ENCODE peak calls at places on chromosome 15, in four cellular contexts. V, G, Q and X are unnamed samples.

GRCh38 chr15:75672646-75673425 is 25.1 kb downstream of the SNX33 start:
- DNase-seq in G (no peak), V (peak; percentile 50), Q (no peak), X (no peak)

GRCh38 chr15:99305761-99306505 is 54.7 kb downstream of the LRRC28 start:
- DNase-seq in G (no peak), V (peak; percentile 50), Q (peak; percentile 58), X (peak; percentile 75)

GRCh38 chr15:37219211-37219701 is 118.9 kb upstream of the MEIS2 start:
- DNase-seq in V (no peak), Q (no peak), G (no peak), X (no peak)

GRCh38 chr15:80654299-80654698 is 40.8 kb upstream of the ABHD17C start:
- DNase-seq in Q (no peak), G (no peak), V (no peak), X (no peak)

GRCh38 chr15:65368646-65369045 is 9.2 kb downstream of the IGDCC3 start:
- DNase-seq in V (no peak), G (no peak), Q (no peak), X (no peak)

GRCh38 chr15:57245714-57246113 is 130.6 kb upstream of the CGNL1 start:
- DNase-seq in V (no peak), G (no peak), Q (no peak), X (no peak)

GRCh38 chr15:67181221-67181639 is 73.2 kb downstream of the AAGAB start:
- DNase-seq in V (no peak), G (peak; percentile 21), Q (peak; percentile 12), X (no peak)

GRCh38 chr15:25624504-25625172 is 185.8 kb upstream of the UBE3A start:
- DNase-seq in G (no peak), V (peak; percentile 43), Q (no peak), X (peak; percentile 51)

GRCh38 chr15:31325432-31325975 is 1.1 kb upstream of the KLF13 start:
- DNase-seq in G (peak; percentile 72), V (peak; percentile 88), Q (peak; percentile 76), X (peak; percentile 89)

GRCh38 chr15:92848852-92849598 is 51.1 kb upstream of the CHD2 start:
- DNase-seq in G (peak; percentile 87), V (no peak), Q (no peak), X (no peak)

GRCh38 chr15:55630921-55631320 is 42.8 kb upstream of the PYGO1 start:
- DNase-seq in V (no peak), G (no peak), Q (no peak), X (no peak)

GRCh38 chr15:52254331-52254730 is 41.3 kb downstream of the MYO5C start:
- DNase-seq in G (peak; percentile 57), V (no peak), Q (no peak), X (no peak)

GRCh38 chr15:46315540-46315939 is 680.7 kb downstream of the SQOR start:
- DNase-seq in Q (no peak), V (no peak), G (no peak), X (no peak)

GRCh38 chr15:80031841-80032240 is 27.6 kb upstream of the ZFAND6 start:
- DNase-seq in V (no peak), G (no peak), Q (no peak), X (no peak)

GRCh38 chr15:99734575-99734974 is 1.3 kb upstream of the LYSMD4 start:
- DNase-seq in G (no peak), V (no peak), Q (no peak), X (no peak)

GRCh38 chr15:68681836-68682235 is 103.0 kb downstream of the CORO2B start:
- DNase-seq in G (no peak), V (no peak), Q (peak; percentile 4), X (no peak)

GRCh38 chr15:47246317-47246716 is 471.0 kb upstream of the SEMA6D start:
- DNase-seq in Q (no peak), G (no peak), V (no peak), X (no peak)

GRCh38 chr15:34055868-34056595 is 17.0 kb upstream of the AVEN start:
- DNase-seq in G (no peak), V (no peak), Q (no peak), X (no peak)

GRCh38 chr15:93143186-93143585 is 54.2 kb upstream of the RGMA start:
- DNase-seq in G (no peak), Q (no peak), V (no peak), X (no peak)

GRCh38 chr15:67783303-67783702 is 42.0 kb upstream of the SKOR1 start:
- DNase-seq in G (peak; percentile 97), V (no peak), Q (no peak), X (no peak)

GRCh38 chr15:57455969-57456368 is 79.7 kb downstream of the CGNL1 start:
- DNase-seq in Q (no peak), V (no peak), G (no peak), X (no peak)

GRCh38 chr15:72339777-72340177 is 19.8 kb upstream of the CELF6 start:
- DNase-seq in G (no peak), V (no peak), Q (peak; percentile 32), X (no peak)

GRCh38 chr15:51781506-51781905 is 30.1 kb downstream of the TMOD2 start:
- DNase-seq in V (no peak), G (no peak), Q (no peak), X (no peak)

GRCh38 chr15:66502491-66502890 is 2.2 kb downstream of the RPL4 start:
- DNase-seq in V (no peak), G (no peak), Q (no peak), X (no peak)

GRCh38 chr15:99702895-99703602 is 30.2 kb downstream of the LYSMD4 start:
- DNase-seq in V (no peak), Q (no peak), G (no peak), X (no peak)

GRCh38 chr15:38883987-38884386 is 319.4 kb upstream of the RASGRP1 start:
- DNase-seq in V (no peak), Q (no peak), G (no peak), X (no peak)

GRCh38 chr15:38576837-38577236 is 12.2 kb upstream of the RASGRP1 start:
- DNase-seq in Q (no peak), V (no peak), G (no peak), X (no peak)

GRCh38 chr15:83092309-83092976 is 15.0 kb upstream of the TM6SF1 start:
- DNase-seq in G (peak; percentile 71), V (no peak), Q (peak; percentile 34), X (no peak)

GRCh38 chr15:43279496-43279895 is 12.8 kb upstream of the TGM5 start:
- DNase-seq in G (no peak), Q (no peak), V (no peak), X (no peak)

GRCh38 chr15:29449136-29449535 is 179.5 kb upstream of the NSMCE3 start:
- DNase-seq in Q (no peak), G (no peak), V (no peak), X (no peak)

GRCh38 chr15:29699791-29700190 is 122.5 kb downstream of the TJP1 start:
- DNase-seq in Q (no peak), V (no peak), G (no peak), X (no peak)

GRCh38 chr15:33722005-33722672 is 246.2 kb upstream of the CHRM5 start:
- DNase-seq in G (peak; percentile 13), Q (no peak), V (no peak), X (no peak)

GRCh38 chr15:78811124-78811824 is at the start of gene ADAMTS7:
- DNase-seq in Q (peak; percentile 72), V (peak; percentile 87), G (peak; percentile 61), X (peak; percentile 86)

DNA sequence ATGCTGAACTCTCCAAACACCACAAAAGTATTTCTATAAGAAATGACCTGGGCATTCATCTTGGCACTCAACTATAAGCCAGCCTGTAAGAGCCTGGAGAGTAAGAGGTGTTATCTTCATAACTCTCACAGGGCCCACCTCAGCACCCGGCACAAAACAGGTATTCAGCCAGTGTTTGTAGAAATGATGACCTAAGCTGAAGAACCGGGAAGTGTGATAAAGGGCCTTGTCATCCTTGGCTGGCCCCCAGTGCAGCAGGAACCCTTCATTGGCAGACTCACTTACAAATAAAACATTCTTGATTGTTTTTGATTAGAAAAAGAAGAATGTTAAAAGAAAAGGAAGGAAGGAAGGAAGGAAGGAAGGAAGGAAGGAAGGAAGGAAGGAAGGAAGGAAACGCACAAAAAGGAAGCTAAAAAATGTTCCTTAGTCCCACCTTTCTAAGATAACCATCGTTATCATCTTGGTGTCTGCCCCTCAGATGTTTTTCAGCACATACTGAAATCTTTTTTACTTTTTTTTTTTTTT is 52.1 kb downstream of the DAPK2 start:
- DNase-seq in V (no peak), Q (no peak), G (no peak), X (no peak)
- H3K4me1 ChIP-seq in V (peaks cover 55% of the 10 kb centered on the region), Q (no peaks in the 10 kb centered on the region), G (peaks cover 36% of the 10 kb centered on the region), X (peaks cover 52% of the 10 kb centered on the region)

DNA sequence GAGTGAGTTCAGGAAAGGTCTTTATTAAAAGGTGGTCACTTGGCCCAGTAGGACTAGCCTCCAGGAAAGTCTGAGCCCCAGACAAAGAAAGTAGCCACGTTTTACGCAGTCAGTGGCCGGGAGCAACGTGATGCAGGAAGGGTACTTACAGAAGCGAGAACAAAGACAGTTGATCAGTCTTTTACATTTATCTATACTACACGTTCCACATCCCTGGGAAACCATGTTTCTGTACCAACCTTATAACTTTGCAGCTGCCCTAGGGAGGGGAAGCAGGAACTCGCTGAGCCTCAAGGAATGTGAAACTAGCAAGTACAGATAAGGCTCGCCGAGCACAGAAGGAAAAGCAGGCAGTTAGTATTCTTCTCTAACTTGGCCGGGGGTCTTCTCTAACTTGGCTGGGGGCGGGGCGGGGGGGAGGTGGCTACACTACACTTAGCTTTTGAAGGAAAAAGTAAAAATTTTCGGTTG is 3.4 kb upstream of the KNL1 start:
- DNase-seq in Q (no peak), V (no peak), G (no peak), X (no peak)
- H3K4me3 ChIP-seq in Q (no peak overlapping the region), V (peak overlapping the region; percentile 55), G (no peak overlapping the region), X (no peak overlapping the region)

DNA sequence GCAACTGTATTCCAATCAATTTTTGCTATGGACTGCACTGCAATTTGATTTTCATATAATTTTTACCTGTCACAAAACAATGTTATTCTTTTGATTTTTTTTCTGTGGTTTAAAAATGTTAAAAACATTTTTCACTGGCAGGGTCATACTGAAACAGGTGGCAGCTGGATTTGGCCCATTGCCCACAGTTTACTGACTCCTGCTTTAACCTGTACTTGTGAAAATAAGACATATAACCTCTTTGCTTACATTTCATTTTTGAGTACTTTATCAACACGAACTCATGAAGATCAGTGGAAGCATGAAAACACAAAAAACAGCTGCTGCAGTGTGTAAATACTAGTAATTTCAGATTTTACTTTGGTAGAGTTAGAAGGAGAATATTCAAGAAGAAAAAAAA is 313.1 kb downstream of the WDR72 start:
- DNase-seq in G (no peak), Q (no peak), V (no peak), X (no peak)
- H3K4me1 ChIP-seq in G (no peaks in the 10 kb centered on the region), Q (no peaks in the 10 kb centered on the region), V (no peaks in the 10 kb centered on the region), X (no peaks in the 10 kb centered on the region)

DNA sequence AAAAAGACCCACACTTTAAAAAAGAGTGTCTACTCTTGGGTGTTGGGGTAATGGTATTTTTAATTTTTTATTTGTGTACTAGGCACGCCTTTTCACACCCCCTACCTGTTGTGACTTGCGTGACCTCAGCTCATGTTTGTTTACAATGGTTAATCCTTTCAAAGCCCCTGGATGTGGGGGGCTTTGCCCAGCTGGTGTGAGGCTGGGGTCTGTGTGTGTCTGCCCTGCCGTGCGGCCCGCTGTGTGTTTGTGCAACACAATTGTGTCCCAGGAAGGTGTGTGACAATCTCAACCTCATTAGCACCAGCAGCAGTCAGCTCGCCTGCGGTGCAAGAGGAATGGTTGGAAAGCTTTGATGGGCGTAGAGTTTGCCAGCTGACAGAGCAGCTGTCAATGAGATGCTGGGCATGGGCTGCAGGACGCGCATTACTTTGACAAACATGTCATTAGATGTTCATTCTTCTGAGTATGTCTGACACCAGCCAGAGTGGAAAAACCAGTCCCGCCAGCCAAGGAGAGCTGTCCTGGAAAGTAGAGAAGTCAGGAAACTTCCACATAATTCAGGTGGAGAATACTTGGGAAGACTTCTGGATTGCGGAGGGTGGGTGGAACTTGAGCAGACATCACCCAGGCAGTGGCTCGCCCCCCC is 9.6 kb downstream of the LRRK1 start:
- DNase-seq in Q (no peak), V (no peak), G (peak; percentile 46), X (no peak)
- H3K4me3 ChIP-seq in Q (no peak overlapping the region), V (no peak overlapping the region), G (peak overlapping the region; percentile 53), X (no peak overlapping the region)